ENCODE peak calls at places on chromosomes 6 and 20, in eight cellular contexts. B is breast epithelium; O is lower lobe of right lung; E is activated T-helper 2 cell treated with anti-CD3 and anti-CD28 coated beads, Interferon-gamma antibody, Interleukin-2, Interleukin-4, amounts not matched to agents 10 μg/mL and 5 μg/mL and 100 μg/mL, durations not matched to agents 14 hours and 24 hours and 36 hours; U is glutamatergic neuron; M is tibial artery; V is activated CD8-positive, alpha-beta memory T cell treated with anti-CD3 and anti-CD28 coated beads, Interleukin-2, amount 50 U/mL, for 4 hours; X is IMR-90. C is an unnamed sample.

GRCh38 chr20:14561733-14562132 is 224.3 kb upstream of the FLRT3 start:
- DNase-seq in B (no peak), O (no peak), E (no peak), U (no peak), M (no peak), V (no peak), X (peak), C (no peak)

GRCh38 chr6:71395731-71396409 is 107.3 kb downstream of the OGFRL1 start:
- DNase-seq in B (no peak), O (no peak), E (no peak), U (no peak), M (no peak), V (no peak), X (no peak), C (no peak)

GRCh38 chr6:170057961-170058877 is 232.7 kb downstream of the DLL1 start:
- DNase-seq in B (no peak), O (peak), E (no peak), U (no peak), M (peak), V (no peak), X (no peak), C (no peak)

GRCh38 chr6:107784669-107785068 is 39.4 kb downstream of the SCML4 start:
- DNase-seq in B (no peak), O (no peak), E (no peak), U (no peak), M (no peak), V (peak), X (peak), C (no peak)

GRCh38 chr6:112289039-112289566 is 34.7 kb upstream of the LAMA4 start:
- DNase-seq in B (peak), O (peak), E (no peak), U (peak), M (peak), V (no peak), X (peak), C (no peak)

GRCh38 chr6:131755597-131755996 is 44.8 kb upstream of the CTAGE9 start:
- DNase-seq in B (no peak), O (no peak), E (no peak), U (no peak), M (no peak), V (no peak), X (peak), C (no peak)

GRCh38 chr6:166313255-166314070 is 5.3 kb upstream of the PRR18 start:
- DNase-seq in B (no peak), O (no peak), E (no peak), U (peak), M (no peak), V (peak), X (peak), C (peak)

GRCh38 chr6:47098570-47098993 is 56.5 kb upstream of the ADGRF1 start:
- DNase-seq in B (no peak), O (no peak), E (no peak), U (no peak), M (no peak), V (no peak), X (peak), C (no peak)

GRCh38 chr6:80151641-80152040 is 45.2 kb downstream of the BCKDHB start:
- DNase-seq in B (no peak), O (no peak), E (no peak), U (no peak), M (no peak), V (no peak), X (no peak), C (no peak)

GRCh38 chr6:144284753-144285547 is at the start of gene UTRN:
- DNase-seq in B (peak), O (peak), E (peak), U (peak), M (peak), V (peak), X (peak), C (peak)

GRCh38 chr20:37384683-37385174 is 38.8 kb downstream of the SRC start:
- DNase-seq in B (peak), O (peak), E (peak), U (peak), M (peak), V (peak), X (peak), C (peak)

GRCh38 chr20:51326241-51326819 is 216.2 kb downstream of the NFATC2 start:
- DNase-seq in B (no peak), O (peak), E (no peak), U (peak), M (no peak), V (peak), X (peak), C (no peak)

GRCh38 chr20:42714298-42715141 is 475.2 kb downstream of the PTPRT start:
- DNase-seq in B (no peak), O (no peak), E (no peak), U (no peak), M (no peak), V (no peak), X (no peak), C (no peak)